ENCODE peak calls at places on chromosomes 11 and 22, in nine cellular contexts. V is endothelial cell of umbilical vein, H is thoracic aorta, B is right lobe of liver, W is vagina, P is stomach, Y is A549, F is heart left ventricle, C is heart right ventricle. I is an unnamed sample. For H3K4me1, the result is how much of the 10 kb centered on the place peaks cover.

GRCh38 chr11:22516136-22516535 is 109.5 kb downstream of the FANCF start:
- DNase-seq in V (no peak), H (no peak), B (no peak), W (no peak), P (no peak), Y (no peak), F (no peak), C (no peak), I (no peak)

GRCh38 chr22:37330200-37331033 is 48.1 kb downstream of the CYTH4 start:
- DNase-seq in V (peak), H (no peak), B (no peak), W (no peak), P (peak), Y (peak), F (no peak), C (no peak), I (peak)

GRCh38 chr11:97567801-97568200 is 1178.0 kb downstream of the JRKL start:
- DNase-seq in V (no peak), H (no peak), B (no peak), W (no peak), P (no peak), Y (no peak), F (no peak), C (no peak), I (no peak)

GRCh38 chr22:36759481-36760159 is 16.3 kb downstream of the IFT27 start:
- DNase-seq in V (no peak), H (no peak), B (no peak), W (peak), P (no peak), Y (no peak), F (no peak), C (no peak), I (no peak)

GRCh38 chr11:101456812-101457211 is 127.0 kb downstream of the TRPC6 start:
- DNase-seq in V (no peak), H (no peak), B (no peak), W (no peak), P (no peak), Y (no peak), F (no peak), C (no peak), I (no peak)

GRCh38 chr22:47586038-47586437 is 823.6 kb downstream of the TBC1D22A start:
- DNase-seq in V (no peak), H (no peak), B (no peak), W (no peak), P (no peak), Y (peak), F (no peak), C (no peak), I (no peak)

GRCh38 chr11:77410076-77410827 is 63.6 kb downstream of the PAK1 start:
- DNase-seq in V (no peak), H (no peak), B (no peak), W (no peak), P (no peak), Y (no peak), F (no peak), C (no peak), I (no peak)

GRCh38 chr11:65736810-65737209 is 16.2 kb upstream of the RNASEH2C start:
- DNase-seq in V (no peak), H (no peak), B (no peak), W (no peak), P (no peak), Y (no peak), F (no peak), C (no peak), I (no peak)

GRCh38 chr11:106076421-106076922 is 675 bp downstream of the KBTBD3 start:
- DNase-seq in V (no peak), H (no peak), B (peak), W (no peak), P (no peak), Y (no peak), F (no peak), C (no peak), I (peak)

GRCh38 chr11:83836883-83837654 is 550.9 kb upstream of the CCDC90B start:
- DNase-seq in V (peak), H (no peak), B (peak), W (no peak), P (peak), Y (peak), F (no peak), C (peak), I (peak)

GRCh38 chr11:108647701-108648527 is 17.0 kb upstream of the DDX10 start:
- DNase-seq in V (peak), H (no peak), B (peak), W (no peak), P (peak), Y (peak), F (peak), C (peak), I (peak)

GRCh38 chr22:19062909-19063308 is 59.3 kb downstream of the DGCR2 start:
- DNase-seq in V (no peak), H (no peak), B (no peak), W (peak), P (no peak), Y (no peak), F (no peak), C (no peak), I (no peak)

GRCh38 chr22:24457894-24458293 is 30.5 kb downstream of the ADORA2A start:
- DNase-seq in V (no peak), H (no peak), B (no peak), W (peak), P (no peak), Y (no peak), F (no peak), C (no peak), I (no peak)

GRCh38 chr22:40668611-40669390 is 10.5 kb upstream of the MCHR1 start:
- DNase-seq in V (peak), H (no peak), B (no peak), W (no peak), P (no peak), Y (peak), F (no peak), C (no peak), I (no peak)

GRCh38 chr11:44305643-44306468 is 4.1 kb downstream of the ALX4 start:
- DNase-seq in V (peak), H (no peak), B (no peak), W (no peak), P (peak), Y (no peak), F (no peak), C (no peak), I (peak)

GRCh38 chr11:3003396-3004231 is 11.5 kb upstream of the NAP1L4 start:
- DNase-seq in V (no peak), H (no peak), B (no peak), W (no peak), P (peak), Y (no peak), F (no peak), C (no peak), I (no peak)

GRCh38 chr22:21730535-21731308 is 4.9 kb downstream of the YPEL1 start:
- DNase-seq in V (no peak), H (no peak), B (no peak), W (no peak), P (no peak), Y (no peak), F (no peak), C (no peak), I (no peak)

GRCh38 chr11:70630816-70631623 is 232.7 kb downstream of the CTTN start:
- DNase-seq in V (no peak), H (no peak), B (no peak), W (no peak), P (no peak), Y (no peak), F (no peak), C (no peak), I (no peak)

GRCh38 chr11:111870887-111871692 is at the start of gene ALG9:
- DNase-seq in V (peak), H (peak), B (peak), W (no peak), P (peak), Y (peak), F (peak), C (peak), I (peak)

GRCh38 chr22:30701872-30702271 is 7.2 kb downstream of the OSBP2 start:
- DNase-seq in V (no peak), H (no peak), B (no peak), W (no peak), P (no peak), Y (no peak), F (no peak), C (no peak), I (no peak)
- H3K4me1 ChIP-seq in V (under half), H (under half), B (under half), W (under half), P (under half), Y (under half), F (under half), C (under half), I (under half)

DNA sequence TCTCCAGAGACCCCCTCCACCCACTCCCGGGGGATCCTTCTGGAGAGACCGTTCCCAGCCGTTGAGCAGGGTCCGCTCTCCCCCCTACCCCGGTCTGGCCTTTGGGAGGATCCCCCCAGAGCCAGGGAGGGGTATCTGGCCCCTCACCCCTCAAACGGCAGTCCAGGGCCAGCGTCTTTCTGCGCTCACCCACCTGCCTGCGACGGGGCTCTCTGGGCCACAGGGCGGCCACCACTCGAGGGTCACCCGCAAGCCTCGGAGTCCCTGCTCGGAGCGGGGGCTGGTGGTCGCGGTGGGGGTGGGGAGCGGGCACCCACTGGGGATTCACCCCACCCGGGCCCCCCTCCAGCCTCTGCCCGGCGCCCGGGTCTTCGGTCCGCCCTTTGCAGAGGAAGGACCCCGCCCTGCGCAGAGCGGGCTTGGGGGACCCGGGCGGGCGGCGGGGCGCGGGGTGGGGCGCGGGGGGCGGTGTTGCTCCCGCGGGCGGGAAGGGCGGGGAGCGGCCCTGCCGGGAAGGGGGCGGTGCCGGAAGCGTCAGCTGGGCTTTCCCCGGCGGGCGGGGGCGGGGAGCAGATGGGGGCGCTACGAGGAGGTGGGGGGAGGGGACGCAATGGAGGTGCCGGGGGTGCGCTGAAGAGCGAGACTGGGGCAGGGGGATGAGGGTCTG is 16.6 kb downstream of the CRELD2 start:
- DNase-seq in V (peak), H (no peak), B (peak), W (no peak), P (peak), Y (peak), F (peak), C (peak), I (peak)
- H3K4me3 ChIP-seq in V (no peak), H (peak), B (peak), W (peak), P (peak), Y (peak), F (peak), C (peak), I (no peak)

DNA sequence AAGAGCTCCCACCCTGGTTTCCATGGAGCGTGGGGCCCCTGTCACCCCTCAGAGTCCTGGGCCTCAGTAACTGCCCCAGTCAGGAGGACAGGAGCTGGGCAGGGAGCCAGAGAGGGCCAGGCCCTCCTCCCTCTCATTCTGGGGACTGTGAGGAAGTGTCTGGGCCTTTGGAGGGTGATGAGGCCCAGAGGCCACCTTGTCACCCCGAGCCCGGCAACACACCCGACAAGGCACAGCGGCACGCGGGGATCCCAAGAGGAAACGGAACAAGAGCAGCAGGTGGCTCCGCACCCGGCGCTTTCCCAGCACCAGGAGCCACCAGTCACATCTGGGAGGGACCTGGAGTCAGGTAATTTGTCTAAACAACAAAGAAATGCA is 72.1 kb downstream of the CELSR1 start:
- DNase-seq in V (no peak), H (no peak), B (no peak), W (no peak), P (peak), Y (no peak), F (peak), C (peak), I (no peak)
- H3K4me1 ChIP-seq in V (under half), H (under half), B (under half), W (under half), P (under half), Y (under half), F (under half), C (under half), I (under half)

GRCh38 chr11:12418019-12418611 is 40.7 kb downstream of the PARVA start:
- DNase-seq in V (no peak), H (no peak), B (no peak), W (no peak), P (no peak), Y (no peak), F (peak), C (no peak), I (no peak)
- H3K4me3 ChIP-seq in V (no peak), H (no peak), B (no peak), W (no peak), P (no peak), Y (no peak), F (no peak), C (no peak), I (no peak)

DNA sequence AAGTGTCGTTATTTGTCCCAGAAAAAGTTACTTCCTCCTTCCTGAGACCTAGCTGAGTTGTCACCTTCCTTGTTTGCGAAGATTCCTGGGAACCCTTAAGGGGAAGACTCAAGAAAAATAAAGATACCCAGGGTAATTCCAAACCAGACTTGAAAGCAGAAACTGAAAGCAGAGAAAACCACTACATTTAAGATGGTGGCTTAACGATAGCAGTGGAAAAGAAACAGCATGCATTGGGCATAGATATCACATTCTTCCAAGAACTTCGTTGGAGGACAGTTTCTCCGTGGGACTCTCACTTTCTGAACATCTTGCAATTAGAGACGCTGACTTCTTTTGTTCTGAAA is 89.1 kb downstream of the FAM76B start:
- DNase-seq in V (no peak), H (no peak), B (no peak), W (no peak), P (no peak), Y (no peak), F (no peak), C (no peak), I (no peak)
- H3K4me1 ChIP-seq in V (under half), H (under half), B (under half), W (under half), P (under half), Y (under half), F (under half), C (under half), I (under half)

DNA sequence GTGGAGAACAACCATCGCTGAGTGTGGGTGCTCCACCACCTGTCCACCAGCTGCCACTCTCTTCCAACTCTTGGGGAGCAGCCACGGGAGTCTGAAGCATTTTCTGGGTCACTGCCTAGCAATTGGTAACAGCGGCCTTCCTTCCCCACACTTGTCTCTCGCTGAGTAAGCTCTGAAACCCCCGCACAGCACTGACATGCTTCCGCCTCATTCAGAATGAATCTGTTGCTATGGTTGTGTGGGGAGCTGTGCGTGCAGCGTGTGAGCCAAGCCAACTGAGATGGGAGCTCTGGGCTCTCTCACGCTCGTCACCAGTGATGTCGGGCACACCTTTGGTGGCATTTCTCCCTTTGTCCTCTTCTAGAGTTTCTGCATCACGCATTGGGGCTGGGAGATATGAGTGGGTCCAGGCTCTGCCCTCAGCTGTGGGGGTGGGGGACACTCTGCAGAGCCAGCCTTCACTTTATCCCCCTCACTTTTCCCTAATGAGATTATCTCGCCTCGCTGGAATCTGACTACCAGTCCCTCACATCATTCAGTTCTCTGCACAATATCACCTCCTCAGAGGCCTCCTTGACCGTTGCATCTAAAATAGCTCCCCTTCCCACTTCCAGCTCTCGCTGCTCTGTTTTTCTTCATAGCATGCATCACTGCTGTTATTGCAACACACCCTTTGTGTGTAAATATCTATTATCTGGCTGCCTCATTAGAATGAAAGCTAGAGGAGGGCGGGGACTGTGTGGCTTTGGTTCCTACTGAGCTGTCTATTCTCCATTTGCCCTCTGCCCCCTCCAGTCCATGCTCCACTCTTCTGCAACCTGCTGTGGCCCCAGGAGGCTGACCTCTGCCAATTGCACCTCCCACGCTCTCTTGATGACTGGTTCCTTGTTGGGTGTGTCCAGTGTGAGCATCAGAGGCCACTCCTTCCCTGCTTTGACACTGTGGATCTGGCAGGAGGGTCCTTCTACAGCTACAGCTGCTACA is 569.9 kb upstream of the CADM1 start:
- DNase-seq in V (no peak), H (no peak), B (no peak), W (no peak), P (no peak), Y (no peak), F (peak), C (peak), I (peak)
- H3K4me3 ChIP-seq in V (no peak), H (no peak), B (no peak), W (no peak), P (no peak), Y (no peak), F (no peak), C (no peak), I (no peak)

GRCh38 chr11:69104856-69105395 is 50.8 kb upstream of the SMIM38 start:
- DNase-seq in V (no peak), H (no peak), B (no peak), W (no peak), P (no peak), Y (no peak), F (peak), C (no peak), I (no peak)
- H3K4me1 ChIP-seq in V (under half), H (under half), B (under half), W (under half), P (under half), Y (under half), F (under half), C (under half), I (under half)

GRCh38 chr11:72222106-72222891 is 2.3 kb upstream of the INPPL1 start:
- DNase-seq in V (no peak), H (no peak), B (no peak), W (peak), P (peak), Y (no peak), F (no peak), C (no peak), I (no peak)
- H3K4me3 ChIP-seq in V (no peak), H (peak), B (peak), W (peak), P (peak), Y (peak), F (peak), C (peak), I (no peak)

GRCh38 chr11:85664561-85665481 is at the start of gene CREBZF:
- DNase-seq in V (peak), H (peak), B (peak), W (no peak), P (peak), Y (peak), F (peak), C (peak), I (peak)

GRCh38 chr11:85663781-85664560 is 958 bp downstream of the CREBZF start:
- DNase-seq in V (peak), H (peak), B (peak), W (no peak), P (peak), Y (peak), F (peak), C (peak), I (peak)

GRCh38 chr11:85665756-85666155 is 827 bp upstream of the CREBZF start:
- DNase-seq in V (no peak), H (no peak), B (no peak), W (no peak), P (no peak), Y (no peak), F (no peak), C (no peak), I (peak)

GRCh38 chr11:85663080-85663729 is 1.7 kb downstream of the CREBZF start:
- DNase-seq in V (peak), H (no peak), B (no peak), W (no peak), P (no peak), Y (no peak), F (no peak), C (no peak), I (no peak)

DNA sequence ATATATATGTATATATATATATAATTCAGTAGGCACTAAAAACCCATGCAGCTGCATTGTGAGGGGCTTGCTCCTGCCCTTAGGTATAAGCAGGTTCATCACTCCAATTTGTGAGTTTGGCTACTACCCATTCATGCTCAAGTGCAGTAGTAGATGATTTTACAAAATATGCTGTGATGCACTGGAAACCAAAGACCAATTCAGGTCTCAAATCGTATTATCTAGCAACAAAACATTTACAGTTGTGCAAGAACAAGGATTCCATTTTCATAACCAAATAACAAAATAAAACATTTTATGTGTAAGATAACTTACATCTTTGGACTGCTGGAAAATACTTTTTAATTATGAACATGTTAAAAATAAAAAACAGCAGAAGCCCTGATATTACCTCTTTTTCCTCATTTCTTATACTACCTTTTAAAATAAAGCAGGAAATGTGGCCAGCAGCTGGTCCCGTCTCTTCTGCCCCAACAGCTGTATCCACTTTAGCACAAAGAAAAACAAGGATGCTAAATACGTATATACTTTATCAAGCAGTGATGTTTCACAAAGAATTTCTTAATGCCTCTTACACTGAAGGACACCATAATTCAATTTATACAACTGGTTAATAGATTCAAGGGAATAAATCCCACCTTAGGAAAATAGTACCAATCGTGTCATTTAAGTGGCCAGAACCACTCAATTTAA is 2.8 kb downstream of the CREBZF start:
- DNase-seq in V (peak), H (no peak), B (no peak), W (no peak), P (no peak), Y (no peak), F (no peak), C (no peak), I (no peak)
- H3K4me1 ChIP-seq in V (under half), H (under half), B (under half), W (half or more), P (under half), Y (under half), F (half or more), C (under half), I (half or more)

GRCh38 chr22:30245181-30245984 is 1.2 kb downstream of the LIF start:
- DNase-seq in V (no peak), H (no peak), B (no peak), W (no peak), P (no peak), Y (no peak), F (no peak), C (no peak), I (no peak)
- H3K4me3 ChIP-seq in V (no peak), H (peak), B (peak), W (peak), P (peak), Y (no peak), F (no peak), C (peak), I (no peak)

I was measured in body of pancreas.